ENCODE peak calls at places on chromosomes 2 and 18, in four cellular contexts. A is brain microvascular endothelial cell, J is heart right ventricle, P is adrenal gland. T is an unnamed sample.

GRCh38 chr2:227933891-227934290 is 62.5 kb downstream of the DAW1 start:
- DNase-seq in A (no peak), J (no peak), P (no peak), T (no peak)

GRCh38 chr2:222264791-222265320 is 33.9 kb downstream of the PAX3 start:
- DNase-seq in J (no peak), P (no peak), A (no peak), T (no peak)

GRCh38 chr2:215452725-215453124 is 16.9 kb upstream of the FN1 start:
- DNase-seq in A (no peak), P (no peak), J (no peak), T (no peak)

GRCh38 chr2:147810883-147811765 is 33.7 kb upstream of the ACVR2A start:
- DNase-seq in J (no peak), A (no peak), P (no peak), T (no peak)

GRCh38 chr2:158894078-158894477 is 74.4 kb upstream of the TANC1 start:
- DNase-seq in A (peak), J (no peak), P (peak), T (no peak)

GRCh38 chr2:127400897-127401756 is 13.4 kb upstream of the MAP3K2 start:
- DNase-seq in P (no peak), J (no peak), A (peak), T (no peak)

GRCh38 chr2:70477473-70477872 is 76.2 kb downstream of the TGFA start:
- DNase-seq in A (no peak), J (no peak), P (no peak), T (no peak)

GRCh38 chr18:12296457-12296856 is 11.6 kb upstream of the TUBB6 start:
- DNase-seq in P (no peak), J (no peak), A (no peak), T (no peak)

DNA sequence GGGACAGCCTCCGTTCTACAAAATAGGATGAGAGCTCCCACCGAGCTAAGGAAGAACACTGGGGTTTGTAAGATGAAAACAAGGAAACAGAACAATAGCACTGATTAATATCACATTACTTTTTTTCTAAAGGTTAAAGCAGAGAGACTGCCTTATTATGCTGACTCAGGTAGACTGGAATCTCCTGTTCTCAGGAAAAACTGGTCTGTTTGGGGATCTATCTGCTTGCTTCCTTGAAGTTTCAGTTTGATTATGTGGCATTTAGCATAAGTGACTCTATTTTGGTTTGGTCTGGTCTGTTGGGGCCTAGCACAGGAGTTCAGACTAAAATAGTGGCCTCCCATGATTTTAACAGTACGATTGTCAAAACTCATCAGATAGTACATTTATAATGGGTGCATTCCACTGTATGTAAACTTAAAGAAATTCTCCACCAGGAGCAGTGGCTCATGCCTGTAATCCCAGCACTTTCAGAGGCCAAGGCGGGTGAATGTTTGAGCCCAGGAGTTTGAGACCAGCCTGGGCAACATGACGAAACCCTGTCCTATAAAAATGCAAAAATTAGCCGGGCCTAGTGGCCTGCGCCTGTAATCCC is 64.1 kb upstream of the NDUFV2 start:
- DNase-seq in P (no peak), J (no peak), A (no peak), T (no peak)
- H3K27ac ChIP-seq in P (no peak), J (no peak), A (no peak), T (no peak)

DNA sequence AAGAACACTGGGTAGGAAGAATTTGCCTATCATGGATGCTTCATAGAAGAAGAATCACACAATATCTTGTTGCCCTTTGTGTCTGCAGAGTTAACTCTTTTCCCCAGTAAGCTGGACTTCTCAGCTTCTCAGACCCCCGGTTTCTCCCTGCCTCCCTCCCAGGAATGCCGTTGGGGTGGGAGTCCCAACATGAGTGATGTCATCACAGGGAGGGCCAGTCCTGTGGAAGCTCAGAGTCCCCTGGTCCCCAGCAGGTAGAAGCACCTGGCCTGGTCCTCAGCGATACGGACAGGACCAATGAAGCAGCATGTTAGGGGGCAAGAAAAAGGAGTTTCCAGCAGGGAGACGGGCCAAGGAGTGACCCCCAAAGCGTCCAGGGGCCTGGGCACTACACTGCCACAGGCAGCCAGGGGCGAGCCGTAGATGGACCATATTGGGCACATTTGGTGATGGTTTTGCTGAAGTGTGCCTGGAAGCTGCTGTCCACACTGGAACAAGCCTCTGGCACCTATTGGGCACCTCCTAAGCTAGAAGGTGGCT is 235.9 kb upstream of the SMAD2 start:
- DNase-seq in A (no peak), J (no peak), P (no peak), T (no peak)
- H3K27ac ChIP-seq in A (no peak), J (peak), P (peak), T (peak)

GRCh38 chr18:832085-832681 is 20.1 kb upstream of the YES1 start:
- DNase-seq in P (peak), A (no peak), J (peak), T (no peak)
- H3K27ac ChIP-seq in P (no peak), A (no peak), J (no peak), T (no peak)

DNA sequence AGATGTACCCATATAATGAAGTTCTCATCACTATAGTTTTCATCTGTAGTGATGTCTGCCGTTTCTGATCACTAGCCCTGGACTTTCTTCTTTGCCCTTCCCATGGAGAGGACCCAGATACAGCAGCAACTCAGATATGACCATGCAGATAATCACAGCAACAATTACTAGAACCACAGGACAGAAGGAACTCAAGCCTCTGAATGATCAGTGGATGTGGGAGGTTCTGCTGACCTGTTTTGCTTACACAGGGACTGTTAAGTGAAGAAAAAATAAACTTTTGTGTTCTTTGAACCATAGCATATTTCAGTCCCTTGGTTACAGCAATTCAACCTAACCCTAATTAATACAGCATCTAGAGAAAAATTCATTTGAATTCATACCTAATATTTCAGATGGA is 62.7 kb downstream of the ACVR1 start:
- DNase-seq in P (no peak), A (no peak), J (no peak), T (no peak)
- H3K27ac ChIP-seq in P (no peak), A (no peak), J (no peak), T (no peak)

DNA sequence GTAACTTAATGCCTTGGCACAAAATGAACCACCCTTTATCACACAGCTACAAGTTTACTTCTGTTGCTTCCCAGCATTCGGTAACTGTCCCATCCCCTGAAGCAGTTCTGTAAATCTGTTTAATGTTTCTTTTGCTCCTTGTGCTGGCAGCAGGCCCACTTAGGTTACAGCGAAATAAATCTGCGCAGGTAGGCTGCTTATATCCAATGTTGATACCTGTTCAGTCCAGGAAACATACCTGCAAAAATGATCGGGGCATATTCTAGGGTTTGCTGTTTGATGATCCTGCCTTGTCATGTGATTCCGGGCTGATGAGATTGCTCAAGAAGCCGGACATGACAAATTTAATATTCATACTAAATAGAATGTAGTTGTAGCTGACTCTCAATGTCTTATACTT is 23.3 kb downstream of the PELI1 start:
- DNase-seq in A (no peak), J (no peak), P (no peak), T (no peak)
- H3K27ac ChIP-seq in A (no peak), J (no peak), P (no peak), T (no peak)

GRCh38 chr2:9758741-9759140 is 84.5 kb upstream of the TAF1B start:
- DNase-seq in A (no peak), J (no peak), P (no peak), T (peak)

GRCh38 chr2:9760069-9760910 is 83.0 kb upstream of the TAF1B start:
- DNase-seq in A (no peak), J (no peak), P (no peak), T (no peak)

GRCh38 chr2:9756692-9757250 is 86.5 kb upstream of the TAF1B start:
- DNase-seq in P (no peak), J (no peak), A (no peak), T (peak)

GRCh38 chr2:9755638-9756037 is 87.6 kb upstream of the TAF1B start:
- DNase-seq in P (no peak), A (no peak), J (no peak), T (no peak)

DNA sequence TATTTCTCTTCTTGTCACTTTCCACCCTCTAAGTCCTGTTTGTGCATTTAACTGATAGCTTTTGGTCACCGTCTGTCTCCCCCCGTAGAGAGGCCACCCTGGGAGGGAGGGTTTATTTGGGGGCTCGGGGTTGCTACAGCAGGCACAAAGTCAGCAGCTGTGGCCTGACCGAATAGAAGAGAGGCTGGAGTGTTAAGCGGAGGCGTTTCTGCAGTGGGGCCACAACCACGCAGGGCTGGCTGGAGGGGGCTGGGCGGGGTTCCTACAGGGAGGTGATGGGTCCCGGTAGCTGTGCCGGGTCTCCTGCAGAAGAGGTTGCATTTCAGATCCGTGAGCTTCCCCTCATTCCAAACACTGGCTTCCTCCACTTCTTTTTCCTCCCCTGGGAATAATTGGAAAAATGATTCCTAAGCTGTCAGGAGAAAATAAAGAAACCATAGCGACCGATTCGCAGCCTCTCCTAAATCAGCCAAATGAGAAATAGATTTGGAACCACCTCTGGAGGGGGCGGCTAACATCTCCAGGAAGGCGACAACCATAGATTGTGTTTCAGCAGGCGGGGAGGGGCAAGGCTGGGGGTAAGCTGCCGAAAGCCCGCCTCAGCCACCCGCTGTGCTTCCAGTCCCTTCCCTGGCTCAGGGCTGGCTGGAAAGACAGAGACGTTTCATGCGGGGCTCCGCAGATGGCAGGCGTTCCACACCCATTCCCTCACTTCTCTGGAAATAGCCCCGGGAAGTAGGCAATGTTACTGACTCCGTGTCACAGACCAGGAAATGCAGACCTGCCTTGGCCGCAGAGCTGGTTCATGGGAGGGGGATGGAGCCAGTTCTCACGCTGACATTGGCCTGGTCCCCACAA is 85.6 kb upstream of the TAF1B start:
- DNase-seq in P (no peak), A (no peak), J (no peak), T (peak)
- H3K27ac ChIP-seq in P (no peak), A (no peak), J (peak), T (no peak)